ENCODE peak calls at places on chromosomes 2 and 18, in five cellular contexts. K is D721Med, W is astrocyte, M is chondrocyte, Z is fibroblast of villous mesenchyme. U is an unnamed sample.
A peak's percentile ranks its signal among the peaks of the same experiment; 100 is the strongest.

GRCh38 chr2:10347559-10347941 is 44.8 kb downstream of the HPCAL1 start:
- DNase-seq in K (no peak), W (no peak), M (peak; percentile 30), Z (no peak), U (no peak)

GRCh38 chr2:128838244-128838643 is 519.6 kb upstream of the HS6ST1 start:
- DNase-seq in K (no peak), W (no peak), M (peak; percentile 75), Z (no peak), U (no peak)

GRCh38 chr2:105731511-105731910 is 13.2 kb upstream of the NCK2 start:
- DNase-seq in K (no peak), W (no peak), M (no peak), Z (no peak), U (no peak)

GRCh38 chr2:174158003-174158402 is 90.3 kb downstream of the OLA1 start:
- DNase-seq in K (no peak), W (no peak), M (no peak), Z (peak; percentile 53), U (peak; percentile 65)

GRCh38 chr2:231364961-231365810 is 30.3 kb upstream of the B3GNT7 start:
- DNase-seq in K (peak; percentile 81), W (peak; percentile 50), M (peak; percentile 60), Z (peak; percentile 85), U (no peak)

GRCh38 chr2:170660406-170660805 is 54.7 kb upstream of the SP5 start:
- DNase-seq in K (no peak), W (peak; percentile 35), M (no peak), Z (no peak), U (no peak)

GRCh38 chr2:118056165-118056534 is 32.1 kb upstream of the INSIG2 start:
- DNase-seq in K (no peak), W (no peak), M (no peak), Z (no peak), U (peak; percentile 86)

GRCh38 chr2:37829202-37829601 is 95.9 kb upstream of the RMDN2 start:
- DNase-seq in K (no peak), W (peak; percentile 97), M (no peak), Z (peak; percentile 92), U (peak; percentile 54)

GRCh38 chr2:62895632-62896009 is 155.0 kb upstream of the OTX1 start:
- DNase-seq in K (no peak), W (no peak), M (no peak), Z (peak; percentile 68), U (no peak)

GRCh38 chr2:225004531-225004930 is 37.7 kb downstream of the DOCK10 start:
- DNase-seq in K (no peak), W (peak; percentile 41), M (no peak), Z (no peak), U (no peak)

GRCh38 chr2:150526827-150527226 is 39.4 kb upstream of the RND3 start:
- DNase-seq in K (no peak), W (peak; percentile 97), M (no peak), Z (peak; percentile 85), U (no peak)

GRCh38 chr2:161625996-161626395 is 1.8 kb downstream of the SLC4A10 start:
- DNase-seq in K (no peak), W (no peak), M (no peak), Z (no peak), U (no peak)

GRCh38 chr18:28204154-28204553 is 27.2 kb upstream of the CDH2 start:
- DNase-seq in K (no peak), W (peak; percentile 92), M (no peak), Z (peak; percentile 78), U (no peak)

GRCh38 chr2:150126143-150126725 is 361.2 kb downstream of the RND3 start:
- DNase-seq in K (no peak), W (no peak), M (no peak), Z (no peak), U (peak; percentile 31)

GRCh38 chr18:7607535-7608173 is 40.5 kb downstream of the PTPRM start:
- DNase-seq in K (no peak), W (no peak), M (no peak), Z (no peak), U (no peak)

GRCh38 chr2:26607698-26608097 is 33.5 kb downstream of the CIB4 start:
- DNase-seq in K (no peak), W (no peak), M (peak; percentile 72), Z (no peak), U (no peak)

GRCh38 chr2:26605969-26606846 is 35.0 kb downstream of the CIB4 start:
- DNase-seq in K (no peak), W (no peak), M (no peak), Z (peak; percentile 38), U (no peak)

GRCh38 chr2:122340246-122340645 is 584.8 kb downstream of the TSN start:
- DNase-seq in K (no peak), W (no peak), M (no peak), Z (no peak), U (peak; percentile 47)

GRCh38 chr2:167318581-167318980 is 430.3 kb downstream of the XIRP2 start:
- DNase-seq in K (no peak), W (no peak), M (no peak), Z (no peak), U (no peak)

GRCh38 chr2:105373344-105373781 is 25.5 kb downstream of the FHL2 start:
- DNase-seq in K (no peak), W (peak; percentile 57), M (peak; percentile 61), Z (no peak), U (no peak)

GRCh38 chr18:49650426-49650891 is 88.6 kb downstream of the LIPG start:
- DNase-seq in K (no peak), W (no peak), M (no peak), Z (no peak), U (no peak)

GRCh38 chr2:10329880-10330699 is 27.4 kb downstream of the HPCAL1 start:
- DNase-seq in K (no peak), W (peak; percentile 80), M (peak; percentile 51), Z (peak; percentile 54), U (no peak)

GRCh38 chr2:150011336-150011735 is 423.8 kb upstream of the MMADHC start:
- DNase-seq in K (no peak), W (peak; percentile 25), M (no peak), Z (no peak), U (no peak)

GRCh38 chr2:71882949-71883472 is 264.7 kb downstream of the CYP26B1 start:
- DNase-seq in K (no peak), W (peak; percentile 76), M (no peak), Z (peak; percentile 99), U (peak; percentile 7)

GRCh38 chr2:119062652-119063051 is 95.9 kb downstream of the C1QL2 start:
- DNase-seq in K (no peak), W (no peak), M (no peak), Z (no peak), U (no peak)

GRCh38 chr18:46269275-46269674 is 165.1 kb downstream of the HAUS1 start:
- DNase-seq in K (no peak), W (no peak), M (no peak), Z (no peak), U (no peak)

GRCh38 chr18:70296289-70296688 is 7.4 kb downstream of the SOCS6 start:
- DNase-seq in K (no peak), W (no peak), M (no peak), Z (no peak), U (no peak)

GRCh38 chr18:79955302-79956075 is 4.0 kb upstream of the SLC66A2 start:
- DNase-seq in K (no peak), W (no peak), M (peak; percentile 36), Z (peak; percentile 64), U (peak; percentile 24)

GRCh38 chr2:72115361-72116080 is 32.1 kb downstream of the CYP26B1 start:
- DNase-seq in K (no peak), W (peak; percentile 81), M (peak; percentile 95), Z (peak; percentile 51), U (no peak)

GRCh38 chr2:196239622-196240587 is 68.5 kb upstream of the STK17B start:
- DNase-seq in K (no peak), W (peak; percentile 80), M (no peak), Z (peak; percentile 91), U (peak; percentile 92)

DNA sequence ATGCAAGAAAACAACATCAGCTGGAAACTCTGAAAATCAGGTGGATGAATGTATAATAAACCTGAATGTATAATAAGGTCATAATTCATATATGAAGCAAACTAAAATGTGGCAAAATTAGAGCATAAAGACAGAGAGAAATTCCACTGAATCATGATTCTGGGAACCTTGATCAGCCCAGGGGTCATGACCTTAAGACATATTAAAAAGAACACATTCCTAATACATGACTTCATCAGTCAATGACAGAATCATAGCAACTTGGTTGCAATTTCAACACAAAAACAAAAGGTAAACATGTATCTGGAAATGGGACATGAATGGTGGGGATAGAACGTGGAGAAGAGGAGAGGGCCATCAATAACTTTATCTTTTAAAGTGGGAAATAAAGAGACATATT is 17.6 kb downstream of the AFF3 start:
- DNase-seq in K (no peak), W (no peak), M (no peak), Z (no peak), U (no peak)
- TF ChIP-seq CTCF in K (no peak), W (no peak), M (no peak), Z (no peak), U (no peak)

GRCh38 chr18:31697351-31698298 is 13.2 kb upstream of the B4GALT6 start:
- DNase-seq in K (no peak), W (no peak), M (no peak), Z (no peak), U (no peak)

GRCh38 chr18:31688601-31689000 is 4.2 kb upstream of the B4GALT6 start:
- DNase-seq in K (no peak), W (no peak), M (no peak), Z (no peak), U (no peak)

GRCh38 chr18:31695989-31696388 is 11.6 kb upstream of the B4GALT6 start:
- DNase-seq in K (no peak), W (no peak), M (no peak), Z (no peak), U (no peak)

DNA sequence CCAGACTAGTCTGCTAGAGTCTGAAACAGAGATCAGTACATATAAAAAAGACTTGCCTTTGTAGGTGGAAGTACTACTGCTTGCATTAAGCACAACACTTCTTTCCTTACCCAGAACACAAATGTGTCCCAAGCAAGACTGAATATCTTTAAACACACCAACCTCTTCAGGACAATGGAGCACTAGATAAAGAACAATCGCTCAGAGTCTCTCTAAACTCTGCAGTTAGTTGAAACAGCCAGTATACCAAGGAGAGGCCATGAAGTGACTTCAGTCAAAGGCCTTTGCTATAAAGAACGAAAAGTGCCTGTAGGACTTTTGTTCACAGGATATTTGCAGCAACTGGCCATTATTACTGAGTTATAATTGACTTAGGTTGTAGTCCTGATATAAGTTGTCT is 9.9 kb upstream of the B4GALT6 start:
- DNase-seq in K (no peak), W (no peak), M (no peak), Z (no peak), U (no peak)
- TF ChIP-seq CTCF in K (no peak), W (no peak), M (no peak), Z (no peak), U (no peak)

GRCh38 chr2:240873805-240874714 is 5.4 kb downstream of the AGXT start:
- DNase-seq in K (no peak), W (no peak), M (peak; percentile 75), Z (no peak), U (no peak)
- TF ChIP-seq CTCF in K (no peak), W (no peak), M (peak; percentile 24), Z (no peak), U (no peak)

GRCh38 chr2:107729456-107729855 is 97.2 kb upstream of the RGPD4 start:
- DNase-seq in K (no peak), W (no peak), M (no peak), Z (no peak), U (no peak)

GRCh38 chr2:107731435-107731834 is 95.3 kb upstream of the RGPD4 start:
- DNase-seq in K (no peak), W (no peak), M (no peak), Z (no peak), U (no peak)

GRCh38 chr2:107727318-107727717 is 99.4 kb upstream of the RGPD4 start:
- DNase-seq in K (no peak), W (no peak), M (no peak), Z (no peak), U (no peak)

GRCh38 chr2:107730898-107731297 is 95.8 kb upstream of the RGPD4 start:
- DNase-seq in K (no peak), W (peak; percentile 6), M (no peak), Z (peak; percentile 2), U (no peak)

GRCh38 chr2:107728586-107728985 is 98.1 kb upstream of the RGPD4 start:
- DNase-seq in K (no peak), W (no peak), M (no peak), Z (no peak), U (no peak)
- TF ChIP-seq CTCF in K (no peak), W (no peak), M (no peak), Z (no peak), U (no peak)